ENCODE peak calls at places on chromosomes 6 and 20, in seven cellular contexts. One of them, this sample, is unnamed.

GRCh38 chr6:78700997-78701396 is 166.4 kb upstream of the IRAK1BP1 start:
- DNase-seq in right cardiac atrium: no peak
- DNase-seq in stimulated activated CD8-positive, alpha-beta memory T cell treated with anti-CD3 and anti-CD28 coated beads, Interleukin-15, amount 100 ng/mL, for 24 hours: no peak
- DNase-seq in naive thymus-derived CD4-positive, alpha-beta T cell: no peak
- DNase-seq in MV-4-11: no peak
- DNase-seq in MCF 10A: no peak
- DNase-seq in BJ: no peak
- DNase-seq in this sample: no peak

GRCh38 chr6:96075826-96076225 is 60.1 kb downstream of the FUT9 start:
- DNase-seq in MCF 10A: no peak
- DNase-seq in right cardiac atrium: no peak
- DNase-seq in naive thymus-derived CD4-positive, alpha-beta T cell: no peak
- DNase-seq in MV-4-11: no peak
- DNase-seq in stimulated activated CD8-positive, alpha-beta memory T cell treated with anti-CD3 and anti-CD28 coated beads, Interleukin-15, amount 100 ng/mL, for 24 hours: no peak
- DNase-seq in BJ: no peak
- DNase-seq in this sample: no peak

GRCh38 chr6:11710968-11711643 is 67.5 kb downstream of the ADTRP start:
- DNase-seq in MV-4-11: no peak
- DNase-seq in MCF 10A: no peak
- DNase-seq in naive thymus-derived CD4-positive, alpha-beta T cell: no peak
- DNase-seq in BJ: no peak
- DNase-seq in right cardiac atrium: no peak
- DNase-seq in stimulated activated CD8-positive, alpha-beta memory T cell treated with anti-CD3 and anti-CD28 coated beads, Interleukin-15, amount 100 ng/mL, for 24 hours: no peak
- DNase-seq in this sample: no peak

GRCh38 chr6:20572940-20573339 is 38.7 kb downstream of the CDKAL1 start:
- DNase-seq in right cardiac atrium: no peak
- DNase-seq in MV-4-11: peak; percentile 59
- DNase-seq in BJ: peak; percentile 12
- DNase-seq in MCF 10A: peak; percentile 62
- DNase-seq in naive thymus-derived CD4-positive, alpha-beta T cell: no peak
- DNase-seq in stimulated activated CD8-positive, alpha-beta memory T cell treated with anti-CD3 and anti-CD28 coated beads, Interleukin-15, amount 100 ng/mL, for 24 hours: no peak
- DNase-seq in this sample: no peak

GRCh38 chr20:38158701-38159325 is 6.3 kb downstream of the TGM2 start:
- DNase-seq in MV-4-11: no peak
- DNase-seq in stimulated activated CD8-positive, alpha-beta memory T cell treated with anti-CD3 and anti-CD28 coated beads, Interleukin-15, amount 100 ng/mL, for 24 hours: no peak
- DNase-seq in BJ: no peak
- DNase-seq in MCF 10A: no peak
- DNase-seq in right cardiac atrium: peak; percentile 74
- DNase-seq in naive thymus-derived CD4-positive, alpha-beta T cell: no peak
- DNase-seq in this sample: no peak

GRCh38 chr6:28643017-28643740 is 117.5 kb downstream of the GPX5 start:
- DNase-seq in MCF 10A: peak; percentile 76
- DNase-seq in BJ: no peak
- DNase-seq in stimulated activated CD8-positive, alpha-beta memory T cell treated with anti-CD3 and anti-CD28 coated beads, Interleukin-15, amount 100 ng/mL, for 24 hours: peak; percentile 38
- DNase-seq in right cardiac atrium: peak; percentile 12
- DNase-seq in MV-4-11: peak; percentile 54
- DNase-seq in naive thymus-derived CD4-positive, alpha-beta T cell: no peak
- DNase-seq in this sample: peak; percentile 53

GRCh38 chr20:10433014-10433622 is 904 bp downstream of the MKKS start:
- DNase-seq in MCF 10A: no peak
- DNase-seq in right cardiac atrium: peak; percentile 19
- DNase-seq in MV-4-11: no peak
- DNase-seq in stimulated activated CD8-positive, alpha-beta memory T cell treated with anti-CD3 and anti-CD28 coated beads, Interleukin-15, amount 100 ng/mL, for 24 hours: no peak
- DNase-seq in naive thymus-derived CD4-positive, alpha-beta T cell: no peak
- DNase-seq in BJ: no peak
- DNase-seq in this sample: no peak

GRCh38 chr6:89297695-89298351 is 17.3 kb downstream of the GABRR2 start:
- DNase-seq in stimulated activated CD8-positive, alpha-beta memory T cell treated with anti-CD3 and anti-CD28 coated beads, Interleukin-15, amount 100 ng/mL, for 24 hours: no peak
- DNase-seq in MV-4-11: peak; percentile 88
- DNase-seq in right cardiac atrium: peak; percentile 40
- DNase-seq in BJ: peak; percentile 92
- DNase-seq in naive thymus-derived CD4-positive, alpha-beta T cell: peak; percentile 23
- DNase-seq in MCF 10A: peak; percentile 99
- DNase-seq in this sample: peak; percentile 81

GRCh38 chr6:111283707-111284106 is 196.4 kb downstream of the SLC16A10 start:
- DNase-seq in BJ: no peak
- DNase-seq in right cardiac atrium: no peak
- DNase-seq in MV-4-11: no peak
- DNase-seq in naive thymus-derived CD4-positive, alpha-beta T cell: no peak
- DNase-seq in MCF 10A: no peak
- DNase-seq in stimulated activated CD8-positive, alpha-beta memory T cell treated with anti-CD3 and anti-CD28 coated beads, Interleukin-15, amount 100 ng/mL, for 24 hours: no peak
- DNase-seq in this sample: no peak

GRCh38 chr6:113047148-113047547 is 700.0 kb downstream of the RFPL4B start:
- DNase-seq in MV-4-11: no peak
- DNase-seq in naive thymus-derived CD4-positive, alpha-beta T cell: no peak
- DNase-seq in stimulated activated CD8-positive, alpha-beta memory T cell treated with anti-CD3 and anti-CD28 coated beads, Interleukin-15, amount 100 ng/mL, for 24 hours: no peak
- DNase-seq in MCF 10A: peak; percentile 4
- DNase-seq in right cardiac atrium: no peak
- DNase-seq in BJ: peak; percentile 72
- DNase-seq in this sample: no peak

GRCh38 chr6:164322533-164322932 is 908.0 kb downstream of the QKI start:
- DNase-seq in naive thymus-derived CD4-positive, alpha-beta T cell: no peak
- DNase-seq in MV-4-11: no peak
- DNase-seq in BJ: no peak
- DNase-seq in right cardiac atrium: no peak
- DNase-seq in stimulated activated CD8-positive, alpha-beta memory T cell treated with anti-CD3 and anti-CD28 coated beads, Interleukin-15, amount 100 ng/mL, for 24 hours: no peak
- DNase-seq in MCF 10A: peak; percentile 82
- DNase-seq in this sample: no peak

GRCh38 chr6:35219683-35220326 is 6.0 kb downstream of the SCUBE3 start:
- DNase-seq in right cardiac atrium: no peak
- DNase-seq in MV-4-11: no peak
- DNase-seq in stimulated activated CD8-positive, alpha-beta memory T cell treated with anti-CD3 and anti-CD28 coated beads, Interleukin-15, amount 100 ng/mL, for 24 hours: no peak
- DNase-seq in BJ: no peak
- DNase-seq in MCF 10A: no peak
- DNase-seq in naive thymus-derived CD4-positive, alpha-beta T cell: no peak
- DNase-seq in this sample: no peak

GRCh38 chr20:36105731-36106226 is 48.8 kb upstream of the EPB41L1 start:
- DNase-seq in naive thymus-derived CD4-positive, alpha-beta T cell: no peak
- DNase-seq in BJ: no peak
- DNase-seq in MV-4-11: no peak
- DNase-seq in stimulated activated CD8-positive, alpha-beta memory T cell treated with anti-CD3 and anti-CD28 coated beads, Interleukin-15, amount 100 ng/mL, for 24 hours: no peak
- DNase-seq in MCF 10A: no peak
- DNase-seq in right cardiac atrium: no peak
- DNase-seq in this sample: no peak

GRCh38 chr20:41643504-41643938 is 25.3 kb upstream of the CHD6 start:
- DNase-seq in naive thymus-derived CD4-positive, alpha-beta T cell: no peak
- DNase-seq in stimulated activated CD8-positive, alpha-beta memory T cell treated with anti-CD3 and anti-CD28 coated beads, Interleukin-15, amount 100 ng/mL, for 24 hours: no peak
- DNase-seq in MV-4-11: no peak
- DNase-seq in right cardiac atrium: peak; percentile 47
- DNase-seq in BJ: no peak
- DNase-seq in MCF 10A: peak; percentile 54
- DNase-seq in this sample: no peak

GRCh38 chr6:30670760-30671527 is 1.9 kb downstream of the DHX16 start:
- DNase-seq in right cardiac atrium: no peak
- DNase-seq in MCF 10A: no peak
- DNase-seq in stimulated activated CD8-positive, alpha-beta memory T cell treated with anti-CD3 and anti-CD28 coated beads, Interleukin-15, amount 100 ng/mL, for 24 hours: no peak
- DNase-seq in BJ: no peak
- DNase-seq in MV-4-11: no peak
- DNase-seq in naive thymus-derived CD4-positive, alpha-beta T cell: no peak
- DNase-seq in this sample: no peak

GRCh38 chr6:122663981-122664380 is 53.8 kb downstream of the PKIB start:
- DNase-seq in right cardiac atrium: no peak
- DNase-seq in MCF 10A: no peak
- DNase-seq in BJ: no peak
- DNase-seq in MV-4-11: peak; percentile 66
- DNase-seq in stimulated activated CD8-positive, alpha-beta memory T cell treated with anti-CD3 and anti-CD28 coated beads, Interleukin-15, amount 100 ng/mL, for 24 hours: no peak
- DNase-seq in naive thymus-derived CD4-positive, alpha-beta T cell: no peak
- DNase-seq in this sample: no peak

GRCh38 chr6:122838060-122838780 is 49.2 kb downstream of the SMPDL3A start:
- DNase-seq in MCF 10A: peak; percentile 24
- DNase-seq in BJ: no peak
- DNase-seq in stimulated activated CD8-positive, alpha-beta memory T cell treated with anti-CD3 and anti-CD28 coated beads, Interleukin-15, amount 100 ng/mL, for 24 hours: no peak
- DNase-seq in right cardiac atrium: no peak
- DNase-seq in MV-4-11: no peak
- DNase-seq in naive thymus-derived CD4-positive, alpha-beta T cell: no peak
- DNase-seq in this sample: no peak

GRCh38 chr6:3263091-3263490 is 4.3 kb downstream of the PSMG4 start:
- DNase-seq in BJ: no peak
- DNase-seq in MCF 10A: no peak
- DNase-seq in right cardiac atrium: no peak
- DNase-seq in MV-4-11: no peak
- DNase-seq in stimulated activated CD8-positive, alpha-beta memory T cell treated with anti-CD3 and anti-CD28 coated beads, Interleukin-15, amount 100 ng/mL, for 24 hours: no peak
- DNase-seq in naive thymus-derived CD4-positive, alpha-beta T cell: no peak
- DNase-seq in this sample: no peak

GRCh38 chr6:138517635-138518034 is 18.3 kb upstream of the NHSL1 start:
- DNase-seq in right cardiac atrium: no peak
- DNase-seq in MCF 10A: peak; percentile 54
- DNase-seq in MV-4-11: peak; percentile 31
- DNase-seq in BJ: no peak
- DNase-seq in naive thymus-derived CD4-positive, alpha-beta T cell: peak; percentile 63
- DNase-seq in stimulated activated CD8-positive, alpha-beta memory T cell treated with anti-CD3 and anti-CD28 coated beads, Interleukin-15, amount 100 ng/mL, for 24 hours: peak; percentile 12
- DNase-seq in this sample: no peak

GRCh38 chr6:149057464-149057840 is 260.1 kb upstream of the TAB2 start:
- DNase-seq in right cardiac atrium: no peak
- DNase-seq in naive thymus-derived CD4-positive, alpha-beta T cell: no peak
- DNase-seq in BJ: no peak
- DNase-seq in stimulated activated CD8-positive, alpha-beta memory T cell treated with anti-CD3 and anti-CD28 coated beads, Interleukin-15, amount 100 ng/mL, for 24 hours: no peak
- DNase-seq in MV-4-11: no peak
- DNase-seq in MCF 10A: no peak
- DNase-seq in this sample: no peak

GRCh38 chr6:107764684-107765460 is 59.2 kb downstream of the SCML4 start:
- DNase-seq in MCF 10A: no peak
- DNase-seq in right cardiac atrium: no peak
- DNase-seq in stimulated activated CD8-positive, alpha-beta memory T cell treated with anti-CD3 and anti-CD28 coated beads, Interleukin-15, amount 100 ng/mL, for 24 hours: no peak
- DNase-seq in naive thymus-derived CD4-positive, alpha-beta T cell: no peak
- DNase-seq in BJ: no peak
- DNase-seq in MV-4-11: no peak
- DNase-seq in this sample: no peak

GRCh38 chr20:64156136-64156885 is 7.9 kb upstream of the MYT1 start:
- DNase-seq in MCF 10A: no peak
- DNase-seq in BJ: no peak
- DNase-seq in naive thymus-derived CD4-positive, alpha-beta T cell: no peak
- DNase-seq in MV-4-11: no peak
- DNase-seq in stimulated activated CD8-positive, alpha-beta memory T cell treated with anti-CD3 and anti-CD28 coated beads, Interleukin-15, amount 100 ng/mL, for 24 hours: no peak
- DNase-seq in right cardiac atrium: no peak
- DNase-seq in this sample: no peak

GRCh38 chr6:7512320-7512719 is 29.2 kb upstream of the DSP start:
- DNase-seq in MCF 10A: no peak
- DNase-seq in naive thymus-derived CD4-positive, alpha-beta T cell: no peak
- DNase-seq in right cardiac atrium: no peak
- DNase-seq in stimulated activated CD8-positive, alpha-beta memory T cell treated with anti-CD3 and anti-CD28 coated beads, Interleukin-15, amount 100 ng/mL, for 24 hours: no peak
- DNase-seq in MV-4-11: no peak
- DNase-seq in BJ: no peak
- DNase-seq in this sample: no peak

GRCh38 chr20:50399917-50400704 is 110.1 kb upstream of the PTPN1 start:
- DNase-seq in BJ: no peak
- DNase-seq in right cardiac atrium: no peak
- DNase-seq in stimulated activated CD8-positive, alpha-beta memory T cell treated with anti-CD3 and anti-CD28 coated beads, Interleukin-15, amount 100 ng/mL, for 24 hours: no peak
- DNase-seq in MCF 10A: peak; percentile 61
- DNase-seq in MV-4-11: no peak
- DNase-seq in naive thymus-derived CD4-positive, alpha-beta T cell: no peak
- DNase-seq in this sample: no peak

GRCh38 chr6:20377623-20378265 is 23.9 kb upstream of the E2F3 start:
- DNase-seq in right cardiac atrium: no peak
- DNase-seq in MV-4-11: no peak
- DNase-seq in MCF 10A: no peak
- DNase-seq in stimulated activated CD8-positive, alpha-beta memory T cell treated with anti-CD3 and anti-CD28 coated beads, Interleukin-15, amount 100 ng/mL, for 24 hours: no peak
- DNase-seq in BJ: no peak
- DNase-seq in naive thymus-derived CD4-positive, alpha-beta T cell: no peak
- DNase-seq in this sample: peak; percentile 45

GRCh38 chr6:3311798-3312197 is 53.1 kb downstream of the PSMG4 start:
- DNase-seq in stimulated activated CD8-positive, alpha-beta memory T cell treated with anti-CD3 and anti-CD28 coated beads, Interleukin-15, amount 100 ng/mL, for 24 hours: no peak
- DNase-seq in naive thymus-derived CD4-positive, alpha-beta T cell: no peak
- DNase-seq in BJ: no peak
- DNase-seq in MV-4-11: no peak
- DNase-seq in right cardiac atrium: no peak
- DNase-seq in MCF 10A: no peak
- DNase-seq in this sample: no peak

GRCh38 chr6:66961191-66961590 is 1254.2 kb upstream of the EYS start:
- DNase-seq in MCF 10A: no peak
- DNase-seq in BJ: no peak
- DNase-seq in naive thymus-derived CD4-positive, alpha-beta T cell: no peak
- DNase-seq in MV-4-11: no peak
- DNase-seq in right cardiac atrium: no peak
- DNase-seq in stimulated activated CD8-positive, alpha-beta memory T cell treated with anti-CD3 and anti-CD28 coated beads, Interleukin-15, amount 100 ng/mL, for 24 hours: no peak
- DNase-seq in this sample: no peak

GRCh38 chr20:38201356-38201755 is 36.3 kb upstream of the TGM2 start:
- DNase-seq in BJ: peak; percentile 63
- DNase-seq in MV-4-11: peak; percentile 55
- DNase-seq in right cardiac atrium: no peak
- DNase-seq in naive thymus-derived CD4-positive, alpha-beta T cell: no peak
- DNase-seq in MCF 10A: peak; percentile 65
- DNase-seq in stimulated activated CD8-positive, alpha-beta memory T cell treated with anti-CD3 and anti-CD28 coated beads, Interleukin-15, amount 100 ng/mL, for 24 hours: no peak
- DNase-seq in this sample: no peak

GRCh38 chr20:32898721-32899120 is 40.0 kb downstream of the EFCAB8 start:
- DNase-seq in right cardiac atrium: no peak
- DNase-seq in stimulated activated CD8-positive, alpha-beta memory T cell treated with anti-CD3 and anti-CD28 coated beads, Interleukin-15, amount 100 ng/mL, for 24 hours: no peak
- DNase-seq in naive thymus-derived CD4-positive, alpha-beta T cell: no peak
- DNase-seq in MV-4-11: peak; percentile 15
- DNase-seq in BJ: peak; percentile 90
- DNase-seq in MCF 10A: no peak
- DNase-seq in this sample: peak; percentile 63

GRCh38 chr6:54614499-54615195 is 231.9 kb upstream of the FAM83B start:
- DNase-seq in stimulated activated CD8-positive, alpha-beta memory T cell treated with anti-CD3 and anti-CD28 coated beads, Interleukin-15, amount 100 ng/mL, for 24 hours: no peak
- DNase-seq in MCF 10A: no peak
- DNase-seq in naive thymus-derived CD4-positive, alpha-beta T cell: no peak
- DNase-seq in MV-4-11: no peak
- DNase-seq in BJ: no peak
- DNase-seq in right cardiac atrium: no peak
- DNase-seq in this sample: no peak

This sample was measured in AG04449.